ENCODE peak calls at places on chromosome 5, in seven cellular contexts. E is lower leg skin, K is tibial nerve, W is PC-3, L is MM.1S, Z is D721Med, B is MCF 10A. M is an unnamed sample.

GRCh38 chr5:141326088-141326854 is 4.0 kb upstream of the PCDHGA1 start:
- DNase-seq in E (peak), K (no peak), W (peak), L (no peak), Z (no peak), B (peak), M (peak)

GRCh38 chr5:111131356-111131755 is 39.2 kb downstream of the WDR36 start:
- DNase-seq in E (no peak), K (no peak), W (no peak), L (no peak), Z (no peak), B (no peak), M (no peak)

GRCh38 chr5:78367318-78367991 is 7.0 kb downstream of the SCAMP1 start:
- DNase-seq in E (no peak), K (no peak), W (no peak), L (no peak), Z (no peak), B (no peak), M (no peak)

GRCh38 chr5:79697222-79698164 is 7.9 kb downstream of the CMYA5 start:
- DNase-seq in E (no peak), K (no peak), W (no peak), L (no peak), Z (no peak), B (peak), M (peak)

GRCh38 chr5:16446993-16447392 is 18.6 kb downstream of the ZNF622 start:
- DNase-seq in E (no peak), K (no peak), W (no peak), L (no peak), Z (no peak), B (no peak), M (no peak)

GRCh38 chr5:107455111-107455544 is 215.6 kb downstream of the EFNA5 start:
- DNase-seq in E (no peak), K (no peak), W (peak), L (no peak), Z (no peak), B (peak), M (no peak)

GRCh38 chr5:362189-362588 is 40.7 kb downstream of the AHRR start:
- DNase-seq in E (no peak), K (no peak), W (no peak), L (no peak), Z (no peak), B (no peak), M (no peak)

GRCh38 chr5:55450050-55450765 is 84.6 kb downstream of the PLPP1 start:
- DNase-seq in E (no peak), K (no peak), W (no peak), L (no peak), Z (no peak), B (no peak), M (no peak)

GRCh38 chr5:111641533-111642230 is 115.3 kb downstream of the NREP start:
- DNase-seq in E (no peak), K (no peak), W (peak), L (no peak), Z (no peak), B (peak), M (no peak)

GRCh38 chr5:109027983-109028607 is 280.4 kb downstream of the FER start:
- DNase-seq in E (no peak), K (no peak), W (peak), L (no peak), Z (no peak), B (no peak), M (no peak)

GRCh38 chr5:152568101-152568500 is 163.0 kb upstream of the NMUR2 start:
- DNase-seq in E (no peak), K (no peak), W (no peak), L (no peak), Z (no peak), B (no peak), M (no peak)

GRCh38 chr5:172102913-172103629 is 85.0 kb downstream of the STK10 start:
- DNase-seq in E (peak), K (no peak), W (peak), L (no peak), Z (no peak), B (peak), M (no peak)

GRCh38 chr5:122078116-122078865 is at the start of gene LOX:
- DNase-seq in E (peak), K (peak), W (peak), L (no peak), Z (no peak), B (peak), M (peak)

GRCh38 chr5:106331415-106331814 is 1339.3 kb downstream of the EFNA5 start:
- DNase-seq in E (no peak), K (no peak), W (no peak), L (no peak), Z (no peak), B (no peak), M (no peak)

GRCh38 chr5:373710-374602 is 52.4 kb downstream of the AHRR start:
- DNase-seq in E (peak), K (no peak), W (peak), L (no peak), Z (peak), B (peak), M (peak)

GRCh38 chr5:103232393-103232999 is 26.1 kb upstream of the MACIR start:
- DNase-seq in E (no peak), K (no peak), W (peak), L (peak), Z (no peak), B (peak), M (no peak)

GRCh38 chr5:98772415-98773213 is 849 bp upstream of the RGMB start:
- DNase-seq in E (peak), K (peak), W (peak), L (peak), Z (no peak), B (peak), M (peak)

GRCh38 chr5:165887147-165887546 is 2381.7 kb downstream of the MAT2B start:
- DNase-seq in E (no peak), K (no peak), W (no peak), L (no peak), Z (no peak), B (no peak), M (no peak)

GRCh38 chr5:170519500-170519899 is 15.7 kb downstream of the KCNIP1 start:
- DNase-seq in E (no peak), K (no peak), W (no peak), L (no peak), Z (no peak), B (no peak), M (no peak)

GRCh38 chr5:151615431-151615830 is 24.3 kb upstream of the FAT2 start:
- DNase-seq in E (no peak), K (no peak), W (peak), L (no peak), Z (no peak), B (peak), M (no peak)

GRCh38 chr5:125023673-125024072 is 277.2 kb upstream of the ZNF608 start:
- DNase-seq in E (no peak), K (no peak), W (peak), L (no peak), Z (no peak), B (peak), M (no peak)

GRCh38 chr5:109325456-109325855 is 84.3 kb downstream of the PJA2 start:
- DNase-seq in E (no peak), K (no peak), W (no peak), L (no peak), Z (no peak), B (no peak), M (no peak)

GRCh38 chr5:180613188-180613587 is 21.9 kb upstream of the SCGB3A1 start:
- DNase-seq in E (no peak), K (no peak), W (no peak), L (no peak), Z (no peak), B (no peak), M (no peak)

GRCh38 chr5:117623042-117623815 is 1048.6 kb upstream of the SEMA6A start:
- DNase-seq in E (no peak), K (no peak), W (no peak), L (peak), Z (no peak), B (peak), M (no peak)

GRCh38 chr5:135642934-135643333 is 64.1 kb upstream of the CXCL14 start:
- DNase-seq in E (no peak), K (no peak), W (no peak), L (no peak), Z (no peak), B (no peak), M (no peak)

GRCh38 chr5:53114988-53115387 is 5.4 kb upstream of the MOCS2 start:
- DNase-seq in E (no peak), K (no peak), W (peak), L (peak), Z (no peak), B (peak), M (no peak)

GRCh38 chr5:172902497-172903472 is 56.4 kb upstream of the RPL26L1 start:
- DNase-seq in E (no peak), K (peak), W (peak), L (no peak), Z (peak), B (peak), M (no peak)

GRCh38 chr5:31220968-31221367 is 27.5 kb downstream of the CDH6 start:
- DNase-seq in E (no peak), K (no peak), W (peak), L (no peak), Z (no peak), B (no peak), M (no peak)

GRCh38 chr5:161530700-161531099 is 15.8 kb downstream of the GABRB2 start:
- DNase-seq in E (no peak), K (no peak), W (no peak), L (no peak), Z (no peak), B (no peak), M (no peak)

GRCh38 chr5:129063483-129064136 is 30.9 kb upstream of the ISOC1 start:
- DNase-seq in E (no peak), K (no peak), W (no peak), L (no peak), Z (no peak), B (peak), M (no peak)

GRCh38 chr5:78509145-78509865 is 139.3 kb downstream of the LHFPL2 start:
- DNase-seq in E (no peak), K (no peak), W (no peak), L (no peak), Z (no peak), B (no peak), M (no peak)

GRCh38 chr5:137037848-137038247 is 461.3 kb downstream of the SPOCK1 start:
- DNase-seq in E (no peak), K (no peak), W (no peak), L (no peak), Z (no peak), B (no peak), M (no peak)

GRCh38 chr5:82129723-82130285 is 148.3 kb downstream of the RPS23 start:
- DNase-seq in E (no peak), K (no peak), W (no peak), L (no peak), Z (no peak), B (no peak), M (no peak)

GRCh38 chr5:172697123-172698121 is 56.4 kb downstream of the NEURL1B start:
- DNase-seq in E (peak), K (peak), W (peak), L (peak), Z (peak), B (peak), M (peak)

GRCh38 chr5:80406980-80407734 is 707 bp upstream of the ZFYVE16 start:
- DNase-seq in E (peak), K (no peak), W (no peak), L (peak), Z (no peak), B (peak), M (no peak)

GRCh38 chr5:13328316-13328715 is 616.2 kb downstream of the DNAH5 start:
- DNase-seq in E (no peak), K (no peak), W (peak), L (no peak), Z (no peak), B (no peak), M (no peak)

GRCh38 chr5:75395277-75395676 is 58.3 kb downstream of the HMGCR start:
- DNase-seq in E (no peak), K (no peak), W (no peak), L (no peak), Z (no peak), B (no peak), M (no peak)

GRCh38 chr5:33563983-33564908 is 123.5 kb downstream of the TARS1 start:
- DNase-seq in E (no peak), K (no peak), W (no peak), L (no peak), Z (no peak), B (no peak), M (no peak)

GRCh38 chr5:60677831-60678664 is 21.9 kb downstream of the DEPDC1B start:
- DNase-seq in E (no peak), K (no peak), W (peak), L (peak), Z (no peak), B (peak), M (peak)

GRCh38 chr5:149639718-149640117 is 58.4 kb downstream of the ARHGEF37 start:
- DNase-seq in E (no peak), K (no peak), W (no peak), L (no peak), Z (no peak), B (no peak), M (no peak)

GRCh38 chr5:30040483-30041116 is 1152.9 kb upstream of the CDH6 start:
- DNase-seq in E (no peak), K (no peak), W (peak), L (peak), Z (no peak), B (peak), M (peak)
- TF ChIP-seq CTCF in E (no peak), K (peak), W (peak), L (peak), Z (peak), B (peak), M (peak)

GRCh38 chr5:62421414-62421813 is 8.9 kb downstream of the IPO11 start:
- DNase-seq in E (no peak), K (no peak), W (no peak), L (no peak), Z (no peak), B (no peak), M (no peak)
- TF ChIP-seq CTCF in E (no peak), K (no peak), W (no peak), L (no peak), Z (no peak), B (no peak), M (no peak)

DNA sequence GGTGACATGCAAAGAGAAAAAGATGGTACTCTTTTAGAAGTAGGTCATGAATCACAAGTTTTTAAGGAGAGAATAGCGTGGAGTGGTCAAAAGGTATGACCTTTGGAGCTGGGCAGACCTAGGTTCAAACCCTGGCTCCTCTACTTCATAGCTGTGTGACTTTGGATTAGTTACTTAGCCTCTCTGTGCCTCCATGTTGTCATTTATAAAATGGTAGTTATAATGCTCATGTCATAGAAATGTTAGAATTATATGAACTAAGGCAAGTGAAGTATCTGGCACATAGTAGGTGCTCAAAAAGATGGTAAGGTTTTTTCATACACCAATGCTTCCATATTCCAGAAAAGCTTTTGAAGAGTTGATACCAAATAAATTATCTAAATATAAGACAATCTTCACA is 7.3 kb downstream of the F2R start:
- DNase-seq in E (no peak), K (no peak), W (no peak), L (no peak), Z (no peak), B (no peak), M (no peak)
- TF ChIP-seq CTCF in E (no peak), K (no peak), W (no peak), L (no peak), Z (no peak), B (no peak), M (no peak)

GRCh38 chr5:73303139-73304079 is 130.4 kb downstream of the TMEM174 start:
- DNase-seq in E (no peak), K (no peak), W (no peak), L (no peak), Z (no peak), B (no peak), M (no peak)
- TF ChIP-seq CTCF in E (no peak), K (no peak), W (no peak), L (no peak), Z (no peak), B (no peak), M (no peak)

GRCh38 chr5:134559672-134560071 is 34.2 kb downstream of the JADE2 start:
- DNase-seq in E (no peak), K (no peak), W (no peak), L (no peak), Z (no peak), B (no peak), M (no peak)

GRCh38 chr5:134563962-134564361 is 38.5 kb downstream of the JADE2 start:
- DNase-seq in E (no peak), K (no peak), W (no peak), L (no peak), Z (no peak), B (no peak), M (no peak)

GRCh38 chr5:134560698-134561097 is 35.2 kb downstream of the JADE2 start:
- DNase-seq in E (no peak), K (no peak), W (no peak), L (no peak), Z (no peak), B (no peak), M (no peak)

GRCh38 chr5:134564396-134564795 is 38.9 kb downstream of the JADE2 start:
- DNase-seq in E (no peak), K (no peak), W (no peak), L (no peak), Z (no peak), B (no peak), M (no peak)

GRCh38 chr5:134561871-134562296 is 36.4 kb downstream of the JADE2 start:
- DNase-seq in E (no peak), K (no peak), W (peak), L (no peak), Z (no peak), B (peak), M (no peak)
- TF ChIP-seq CTCF in E (no peak), K (no peak), W (peak), L (peak), Z (peak), B (peak), M (peak)

M was measured in GM13976.